ENCODE peak calls at places on chromosomes 16 and 17, in ten cellular contexts. S, H, T, E, X, A, O, L, F and U are unnamed samples.

GRCh38 chr16:64459821-64460220 is 662.0 kb downstream of the CDH11 start:
- DNase-seq in E (no peak), X (no peak), T (peak), O (no peak), S (peak), A (no peak), F (no peak), H (no peak), L (no peak), U (no peak)

GRCh38 chr16:74296465-74297295 is at the start of gene PSMD7:
- DNase-seq in F (peak), T (peak), A (peak), S (peak), X (peak), E (peak), H (peak), O (peak), L (peak), U (peak)

GRCh38 chr16:17529982-17530760 is 59.4 kb upstream of the XYLT1 start:
- DNase-seq in F (peak), T (no peak), E (no peak), X (no peak), S (no peak), L (no peak), O (no peak), H (peak), A (peak), U (no peak)

GRCh38 chr16:59148312-59148711 is 414.2 kb upstream of the GOT2 start:
- DNase-seq in S (no peak), L (no peak), H (no peak), X (no peak), A (no peak), T (no peak), O (no peak), E (no peak), F (no peak), U (no peak)

GRCh38 chr16:53099318-53100130 is 44.7 kb downstream of the CHD9 start:
- DNase-seq in O (peak), E (peak), T (peak), H (peak), X (peak), L (peak), A (peak), S (peak), F (peak), U (peak)

GRCh38 chr17:63117431-63117830 is 151.4 kb downstream of the TANC2 start:
- DNase-seq in S (no peak), H (no peak), X (no peak), T (no peak), E (no peak), A (no peak), F (no peak), O (no peak), L (no peak), U (no peak)

GRCh38 chr16:71358464-71359031 is at the start of gene CALB2:
- DNase-seq in A (peak), E (peak), S (peak), T (peak), X (peak), F (peak), H (peak), O (peak), L (peak), U (peak)

GRCh38 chr16:10385725-10386516 is at the start of gene ATF7IP2:
- DNase-seq in X (peak), F (peak), H (peak), A (peak), T (peak), S (peak), L (peak), E (peak), O (no peak), U (peak)

GRCh38 chr16:4505356-4506153 is 29.4 kb downstream of the HMOX2 start:
- DNase-seq in F (peak), E (no peak), O (no peak), L (no peak), H (peak), T (no peak), S (no peak), X (no peak), A (peak), U (no peak)

GRCh38 chr16:75660726-75661302 is 13.2 kb downstream of the TERF2IP start:
- DNase-seq in F (no peak), T (no peak), A (no peak), O (no peak), L (no peak), E (no peak), X (no peak), S (no peak), H (no peak), U (no peak)